ENCODE peak calls at places on chromosomes 4 and X, in eight cellular contexts. L is MM.1S, D is testis, N is WERI-Rb-1, S is right cardiac atrium, F is HEK293T, P is HCT116, U is stromal cell of bone marrow. Y is an unnamed sample.

GRCh38 chr4:26326791-26327190 is 6.0 kb downstream of the RBPJ start:
- DNase-seq in N (no peak), L (no peak), D (no peak), F (no peak), S (no peak), U (peak), P (no peak), Y (no peak)

GRCh38 chrX:45517090-45517973 is 316.7 kb upstream of the DIPK2B start:
- DNase-seq in N (no peak), D (no peak), S (no peak), L (no peak), U (peak), P (peak), F (no peak), Y (no peak)

GRCh38 chrX:53631156-53631555 is 55.4 kb downstream of the HUWE1 start:
- DNase-seq in U (no peak), F (no peak), N (no peak), S (no peak), L (no peak), D (no peak), P (no peak), Y (no peak)

GRCh38 chrX:111447298-111447697 is 35.3 kb upstream of the DCX start:
- DNase-seq in P (peak), S (no peak), D (peak), L (peak), N (peak), U (no peak), F (peak), Y (no peak)

GRCh38 chr4:8664976-8665375 is 72.4 kb downstream of the CPZ start:
- DNase-seq in L (no peak), D (no peak), S (no peak), N (no peak), U (no peak), P (no peak), F (peak), Y (no peak)

GRCh38 chr4:147899512-147899911 is 167.6 kb downstream of the ARHGAP10 start:
- DNase-seq in U (peak), N (no peak), L (no peak), F (no peak), P (no peak), D (no peak), S (no peak), Y (no peak)

GRCh38 chr4:42048394-42048793 is 58.1 kb downstream of the SLC30A9 start:
- DNase-seq in U (peak), S (no peak), D (no peak), P (no peak), F (no peak), N (no peak), L (no peak), Y (no peak)

GRCh38 chr4:150357829-150358228 is 224.1 kb upstream of the MAB21L2 start:
- DNase-seq in S (no peak), F (no peak), L (no peak), P (no peak), D (no peak), U (no peak), N (no peak), Y (no peak)

GRCh38 chrX:58025979-58026378 is 115.7 kb upstream of the ZXDA start:
- DNase-seq in D (peak), U (peak), P (peak), N (peak), L (peak), S (no peak), F (peak), Y (peak)

GRCh38 chr4:66430856-66431255 is 760.6 kb upstream of the EPHA5 start:
- DNase-seq in N (no peak), D (no peak), U (no peak), F (no peak), L (no peak), S (no peak), P (no peak), Y (no peak)

GRCh38 chr4:113162089-113162488 is 112.6 kb downstream of the ANK2 start:
- DNase-seq in S (no peak), U (no peak), P (no peak), D (no peak), N (no peak), F (no peak), L (no peak), Y (no peak)

GRCh38 chr4:173171098-173171497 is 2.5 kb downstream of the GALNT7 start:
- DNase-seq in F (peak), L (no peak), P (no peak), N (no peak), D (no peak), S (no peak), U (no peak), Y (no peak)

GRCh38 chr4:101967697-101968346 is 177.3 kb downstream of the BANK1 start:
- DNase-seq in P (no peak), F (no peak), L (no peak), U (no peak), N (no peak), S (no peak), D (no peak), Y (no peak)

GRCh38 chr4:39814403-39815185 is 116.7 kb downstream of the UBE2K start:
- DNase-seq in U (no peak), P (peak), L (no peak), N (no peak), D (no peak), F (no peak), S (no peak), Y (no peak)

GRCh38 chr4:188305690-188306089 is 166.4 kb downstream of the TRIML1 start:
- DNase-seq in P (no peak), N (no peak), F (no peak), L (no peak), D (no peak), S (no peak), U (no peak), Y (no peak)

GRCh38 chr4:3685081-3685645 is 81.0 kb upstream of the ADRA2C start:
- DNase-seq in L (no peak), U (no peak), S (peak), F (no peak), N (no peak), D (no peak), P (no peak), Y (no peak)

GRCh38 chrX:73267979-73268378 is 53.3 kb upstream of the NAP1L2 start:
- DNase-seq in L (no peak), N (no peak), F (no peak), P (no peak), S (no peak), U (no peak), D (no peak), Y (no peak)

GRCh38 chrX:53330331-53330730 is 48.9 kb upstream of the IQSEC2 start:
- DNase-seq in L (no peak), P (no peak), S (no peak), N (no peak), U (no peak), F (no peak), D (no peak), Y (no peak)

GRCh38 chrX:1592128-1592862 is 891 bp downstream of the AKAP17A start:
- DNase-seq in D (no peak), S (no peak), P (no peak), U (no peak), N (no peak), F (no peak), L (peak), Y (no peak)

GRCh38 chr4:10701702-10702460 is 17.3 kb upstream of the CLNK start:
- DNase-seq in U (no peak), D (no peak), F (no peak), P (no peak), L (no peak), N (no peak), S (no peak), Y (no peak)

GRCh38 chrX:3518870-3519269 is 172.4 kb upstream of the MXRA5 start:
- DNase-seq in L (no peak), F (no peak), D (no peak), U (peak), P (peak), N (no peak), S (peak), Y (peak)

GRCh38 chr4:132540268-132540667 is 608.8 kb upstream of the PCDH10 start:
- DNase-seq in U (no peak), P (no peak), D (no peak), S (no peak), L (no peak), F (no peak), N (no peak), Y (no peak)

GRCh38 chr4:82431026-82431745 is 796 bp downstream of the ENOPH1 start:
- DNase-seq in N (peak), F (peak), L (peak), S (no peak), P (no peak), U (no peak), D (no peak), Y (no peak)

GRCh38 chr4:14726441-14727405 is 275.6 kb upstream of the CPEB2 start:
- DNase-seq in L (peak), P (no peak), D (no peak), N (no peak), F (no peak), U (peak), S (no peak), Y (no peak)